ENCODE peak calls at places on chromosomes 5 and 9, in six cellular contexts. A is A549, W is NCI-H774, S is tibial nerve, R is heart right ventricle, U is AML-193. O is an unnamed sample.

GRCh38 chr5:90037646-90038045 is 371.9 kb downstream of the CETN3 start:
- DNase-seq in A (no peak), W (no peak), S (no peak), R (no peak), U (no peak), O (no peak)

GRCh38 chr5:37837101-37838032 is 2.5 kb downstream of the GDNF start:
- DNase-seq in A (peak), W (no peak), S (peak), R (peak), U (no peak), O (no peak)

GRCh38 chr9:109010676-109011655 is 2.3 kb downstream of the CTNNAL1 start:
- DNase-seq in A (peak), W (peak), S (no peak), R (peak), U (no peak), O (peak)

GRCh38 chr9:37987467-37987981 is 81.5 kb downstream of the SHB start:
- DNase-seq in A (no peak), W (no peak), S (no peak), R (peak), U (no peak), O (no peak)

GRCh38 chr9:89674667-89675402 is 70.0 kb downstream of the GADD45G start:
- DNase-seq in A (no peak), W (peak), S (no peak), R (no peak), U (no peak), O (no peak)

GRCh38 chr5:159133041-159133741 is 33.5 kb upstream of the EBF1 start:
- DNase-seq in A (peak), W (peak), S (no peak), R (peak), U (peak), O (peak)

GRCh38 chr9:116715751-116716150 is 28.6 kb downstream of the TRIM32 start:
- DNase-seq in A (no peak), W (no peak), S (no peak), R (no peak), U (no peak), O (no peak)

GRCh38 chr9:37302277-37302676 is 120.2 kb upstream of the GRHPR start:
- DNase-seq in A (no peak), W (peak), S (no peak), R (no peak), U (no peak), O (no peak)

GRCh38 chr9:33903157-33903780 is 86.3 kb downstream of the UBE2R2 start:
- DNase-seq in A (no peak), W (no peak), S (no peak), R (no peak), U (no peak), O (no peak)

GRCh38 chr9:22216730-22217160 is 207.6 kb upstream of the CDKN2B start:
- DNase-seq in A (no peak), W (peak), S (no peak), R (no peak), U (no peak), O (peak)

GRCh38 chr9:117691367-117691766 is 12.8 kb upstream of the TLR4 start:
- DNase-seq in A (no peak), W (no peak), S (no peak), R (no peak), U (no peak), O (no peak)

GRCh38 chr9:72977670-72978069 is 24.8 kb upstream of the ALDH1A1 start:
- DNase-seq in A (no peak), W (no peak), S (no peak), R (no peak), U (no peak), O (peak)

GRCh38 chr9:37903581-37903830 is 421 bp downstream of the SLC25A51 start:
- DNase-seq in A (peak), W (no peak), S (no peak), R (no peak), U (peak), O (no peak)

GRCh38 chr5:34574976-34575467 is 81.1 kb upstream of the RAI14 start:
- DNase-seq in A (no peak), W (peak), S (no peak), R (no peak), U (no peak), O (no peak)

GRCh38 chr5:174371600-174372094 is 326.1 kb downstream of the NSG2 start:
- DNase-seq in A (peak), W (no peak), S (no peak), R (no peak), U (no peak), O (peak)

GRCh38 chr9:71791875-71792274 is 23.6 kb upstream of the CEMIP2 start:
- DNase-seq in A (no peak), W (no peak), S (no peak), R (no peak), U (no peak), O (no peak)

GRCh38 chr9:128244443-128245226 is 31.2 kb downstream of the GOLGA2 start:
- DNase-seq in A (no peak), W (no peak), S (peak), R (peak), U (peak), O (no peak)

GRCh38 chr9:88833946-88834345 is 157.3 kb upstream of the S1PR3 start:
- DNase-seq in A (no peak), W (no peak), S (no peak), R (no peak), U (no peak), O (no peak)

GRCh38 chr5:137743031-137743640 is 7.2 kb upstream of the KLHL3 start:
- DNase-seq in A (peak), W (peak), S (no peak), R (peak), U (peak), O (peak)

GRCh38 chr9:97563458-97564135 is 62.1 kb downstream of the TMOD1 start:
- DNase-seq in A (no peak), W (no peak), S (no peak), R (no peak), U (no peak), O (no peak)

GRCh38 chr5:159450417-159450816 is 120.1 kb upstream of the IL12B start:
- DNase-seq in A (no peak), W (no peak), S (no peak), R (no peak), U (no peak), O (no peak)

GRCh38 chr5:179307006-179307800 is 38.1 kb downstream of the ADAMTS2 start:
- DNase-seq in A (no peak), W (no peak), S (no peak), R (no peak), U (no peak), O (no peak)

O was measured in SW480.